ENCODE peak calls at places on chromosomes 7 and 10, in five cellular contexts. L is adrenal gland, F is heart left ventricle, K is ovary, D is stomach. C is an unnamed sample. For H3K4me1, the result is how much of the 10 kb centered on the place peaks cover.

GRCh38 chr10:97174937-97175336 is 10.8 kb downstream of the SLIT1 start:
- DNase-seq in L (no peak), F (no peak), K (no peak), D (no peak), C (no peak)

GRCh38 chr7:111210996-111211395 is 120.1 kb downstream of the LRRN3 start:
- DNase-seq in L (no peak), F (no peak), K (no peak), D (no peak), C (no peak)

GRCh38 chr7:74483402-74484336 is 30.0 kb downstream of the GTF2IRD1 start:
- DNase-seq in L (peak), F (peak), K (no peak), D (no peak), C (no peak)

GRCh38 chr7:134368851-134369533 is 52.3 kb upstream of the SLC35B4 start:
- DNase-seq in L (no peak), F (no peak), K (no peak), D (peak), C (no peak)

GRCh38 chr10:72563327-72563932 is 62.4 kb downstream of the MICU1 start:
- DNase-seq in L (no peak), F (no peak), K (no peak), D (no peak), C (no peak)

GRCh38 chr10:80453392-80453714 is 757 bp upstream of the TSPAN14 start:
- DNase-seq in L (no peak), F (no peak), K (no peak), D (no peak), C (peak)

GRCh38 chr10:126684171-126684745 is 13.8 kb upstream of the C10orf90 start:
- DNase-seq in L (no peak), F (no peak), K (no peak), D (no peak), C (no peak)

GRCh38 chr7:135121868-135122267 is 26.0 kb upstream of the TMEM140 start:
- DNase-seq in L (no peak), F (no peak), K (no peak), D (no peak), C (no peak)

GRCh38 chr7:129017264-129017663 is 37.6 kb downstream of the TNPO3 start:
- DNase-seq in L (no peak), F (no peak), K (no peak), D (no peak), C (no peak)

GRCh38 chr7:27199820-27200760 is at the start of gene HOXA13:
- DNase-seq in L (no peak), F (no peak), K (no peak), D (no peak), C (peak)

GRCh38 chr7:117010375-117011133 is 57.3 kb downstream of the ST7 start:
- DNase-seq in L (no peak), F (no peak), K (no peak), D (no peak), C (no peak)

GRCh38 chr10:70355234-70356021 is 27.0 kb downstream of the LRRC20 start:
- DNase-seq in L (no peak), F (no peak), K (no peak), D (no peak), C (peak)

GRCh38 chr10:17125316-17125715 is 4.3 kb downstream of the CUBN start:
- DNase-seq in L (no peak), F (no peak), K (no peak), D (no peak), C (no peak)

GRCh38 chr7:17490825-17491224 is 192.4 kb downstream of the AHR start:
- DNase-seq in L (no peak), F (no peak), K (no peak), D (no peak), C (no peak)

GRCh38 chr10:112797908-112798307 is 152.1 kb upstream of the TCF7L2 start:
- DNase-seq in L (no peak), F (no peak), K (no peak), D (no peak), C (no peak)

GRCh38 chr7:84999450-84999849 is 187.4 kb downstream of the SEMA3D start:
- DNase-seq in L (no peak), F (no peak), K (no peak), D (no peak), C (no peak)

GRCh38 chr7:122137291-122138077 is 6.6 kb downstream of the AASS start:
- DNase-seq in L (no peak), F (no peak), K (no peak), D (no peak), C (no peak)

GRCh38 chr10:102632394-102633062 is 11.8 kb upstream of the TRIM8 start:
- DNase-seq in L (peak), F (peak), K (peak), D (no peak), C (peak)

GRCh38 chr10:132974886-132975881 is 32.8 kb upstream of the CFAP46 start:
- DNase-seq in L (no peak), F (no peak), K (no peak), D (no peak), C (peak)

GRCh38 chr10:3803295-3803883 is 18.4 kb upstream of the KLF6 start:
- DNase-seq in L (no peak), F (no peak), K (no peak), D (no peak), C (no peak)

GRCh38 chr10:51510231-51510630 is 189.2 kb downstream of the CSTF2T start:
- DNase-seq in L (no peak), F (no peak), K (no peak), D (no peak), C (no peak)

GRCh38 chr10:86295791-86296190 is 70.8 kb downstream of the GRID1 start:
- DNase-seq in L (no peak), F (no peak), K (no peak), D (peak), C (peak)

GRCh38 chr7:34133983-34134782 is 228.8 kb downstream of the BMPER start:
- DNase-seq in L (peak), F (peak), K (peak), D (peak), C (no peak)

GRCh38 chr7:108418941-108419340 is 37.3 kb downstream of the NRCAM start:
- DNase-seq in L (no peak), F (no peak), K (no peak), D (no peak), C (no peak)

GRCh38 chr7:141575164-141575563 is 24.0 kb downstream of the AGK start:
- DNase-seq in L (no peak), F (no peak), K (no peak), D (no peak), C (no peak)

GRCh38 chr10:125247576-125247975 is 87.2 kb upstream of the CTBP2 start:
- DNase-seq in L (no peak), F (no peak), K (no peak), D (no peak), C (no peak)

GRCh38 chr7:23969443-23969842 is 259.4 kb downstream of the STK31 start:
- DNase-seq in L (no peak), F (no peak), K (no peak), D (peak), C (no peak)

GRCh38 chr7:135802697-135803096 is 54.1 kb upstream of the FAM180A start:
- DNase-seq in L (no peak), F (no peak), K (no peak), D (no peak), C (no peak)

GRCh38 chr7:111833461-111833860 is 271.2 kb upstream of the IMMP2L start:
- DNase-seq in L (no peak), F (no peak), K (no peak), D (no peak), C (no peak)

DNA sequence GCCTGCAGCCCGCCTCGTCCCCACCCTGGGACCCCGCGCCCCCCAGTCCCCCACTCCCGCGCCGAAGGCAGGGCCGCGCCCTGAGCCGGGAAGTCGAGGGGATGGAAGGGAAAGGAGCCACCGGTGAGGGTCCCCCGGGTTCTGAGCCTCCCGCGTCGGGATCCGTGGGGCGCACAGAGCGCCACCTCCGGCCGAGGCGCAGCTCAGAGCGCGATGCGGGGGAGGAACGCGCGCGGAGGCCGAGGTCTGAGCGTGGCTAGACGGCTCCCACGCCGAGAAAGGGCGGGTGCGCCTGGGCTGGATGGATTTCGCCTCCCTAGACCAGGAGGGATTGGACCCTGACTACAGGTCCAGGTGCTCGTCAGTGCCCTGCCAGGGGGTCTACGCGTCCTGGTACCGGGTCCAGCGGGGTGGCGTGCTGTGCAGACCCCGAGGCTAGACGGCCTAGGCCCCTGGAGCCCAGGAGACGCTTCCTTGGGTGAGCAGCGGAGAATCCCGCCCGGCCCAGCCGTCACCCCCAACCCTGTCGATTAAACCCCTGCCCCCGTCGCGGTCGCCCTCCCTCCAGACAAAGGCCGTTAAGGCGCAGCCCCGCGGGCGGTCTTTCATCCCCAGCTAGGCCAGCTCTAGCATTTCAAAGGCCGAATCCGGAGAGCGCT is 986 bp upstream of the PDGFA start:
- DNase-seq in L (no peak), F (no peak), K (no peak), D (no peak), C (no peak)
- TF ChIP-seq CTCF in L (no peak), F (no peak), K (no peak), D (no peak), C (no peak)

GRCh38 chr10:46284286-46285229 is 2.2 kb upstream of the ANTXRL start:
- DNase-seq in L (peak), F (peak), K (peak), D (peak), C (peak)
- TF ChIP-seq POLR2A in L (peak), F (no peak), K (no peak), D (no peak), C (no peak)

GRCh38 chr10:59857921-59858320 is 48.4 kb downstream of the CCDC6 start:
- DNase-seq in L (no peak), F (no peak), K (no peak), D (no peak), C (no peak)

GRCh38 chr10:59857049-59857448 is 49.3 kb downstream of the CCDC6 start:
- DNase-seq in L (no peak), F (no peak), K (no peak), D (no peak), C (no peak)

GRCh38 chr10:59856104-59856503 is 50.3 kb downstream of the CCDC6 start:
- DNase-seq in L (no peak), F (no peak), K (no peak), D (no peak), C (no peak)

GRCh38 chr10:59864141-59864962 is 42.0 kb downstream of the CCDC6 start:
- DNase-seq in L (no peak), F (no peak), K (no peak), D (no peak), C (no peak)

GRCh38 chr10:59859570-59859969 is 46.8 kb downstream of the CCDC6 start:
- DNase-seq in L (no peak), F (no peak), K (no peak), D (no peak), C (no peak)
- H3K4me1 ChIP-seq in L (under half), F (under half), K (under half), D (half or more), C (under half)

GRCh38 chr7:16353226-16353625 is 68.1 kb downstream of the CRPPA start:
- DNase-seq in L (no peak), F (no peak), K (no peak), D (no peak), C (no peak)
- TF ChIP-seq CTCF in L (no peak), F (no peak), K (no peak), D (no peak), C (no peak)